ENCODE peak calls at places on chromosome 21, in nine cellular contexts. One of them, this sample, is unnamed.

GRCh38 chr21:31908106-31909031 is 35.5 kb downstream of the HUNK start:
- DNase-seq in ovary: peak
- DNase-seq in A549: no peak
- DNase-seq in sigmoid colon: no peak
- DNase-seq in esophagus muscularis mucosa: no peak
- DNase-seq in upper lobe of left lung: peak
- DNase-seq in SK-N-SH: no peak
- DNase-seq in HepG2: peak
- DNase-seq in transverse colon: peak
- DNase-seq in this sample: no peak

GRCh38 chr21:34878501-34878900 is 170.6 kb downstream of the RUNX1 start:
- DNase-seq in ovary: no peak
- DNase-seq in upper lobe of left lung: peak
- DNase-seq in SK-N-SH: no peak
- DNase-seq in transverse colon: peak
- DNase-seq in sigmoid colon: no peak
- DNase-seq in A549: peak
- DNase-seq in HepG2: peak
- DNase-seq in esophagus muscularis mucosa: no peak
- DNase-seq in this sample: no peak

GRCh38 chr21:14752006-14752909 is 206.1 kb upstream of the SAMSN1 start:
- DNase-seq in transverse colon: no peak
- DNase-seq in HepG2: no peak
- DNase-seq in esophagus muscularis mucosa: no peak
- DNase-seq in SK-N-SH: no peak
- DNase-seq in sigmoid colon: no peak
- DNase-seq in A549: no peak
- DNase-seq in ovary: no peak
- DNase-seq in upper lobe of left lung: no peak
- DNase-seq in this sample: no peak

GRCh38 chr21:25912402-25912746 is 177.6 kb downstream of the GABPA start:
- DNase-seq in A549: no peak
- DNase-seq in ovary: no peak
- DNase-seq in transverse colon: no peak
- DNase-seq in upper lobe of left lung: no peak
- DNase-seq in esophagus muscularis mucosa: no peak
- DNase-seq in sigmoid colon: no peak
- DNase-seq in SK-N-SH: no peak
- DNase-seq in HepG2: no peak
- DNase-seq in this sample: no peak

GRCh38 chr21:46172863-46173528 is 11.3 kb downstream of the SPATC1L start:
- DNase-seq in A549: no peak
- DNase-seq in sigmoid colon: peak
- DNase-seq in ovary: no peak
- DNase-seq in upper lobe of left lung: no peak
- DNase-seq in transverse colon: no peak
- DNase-seq in SK-N-SH: no peak
- DNase-seq in esophagus muscularis mucosa: no peak
- DNase-seq in HepG2: no peak
- DNase-seq in this sample: peak

GRCh38 chr21:24470852-24471251 is 1136.4 kb downstream of the MRPL39 start:
- DNase-seq in esophagus muscularis mucosa: no peak
- DNase-seq in HepG2: no peak
- DNase-seq in A549: no peak
- DNase-seq in sigmoid colon: no peak
- DNase-seq in upper lobe of left lung: no peak
- DNase-seq in SK-N-SH: no peak
- DNase-seq in transverse colon: no peak
- DNase-seq in ovary: no peak
- DNase-seq in this sample: no peak

GRCh38 chr21:15775291-15775690 is 45.5 kb downstream of the USP25 start:
- DNase-seq in esophagus muscularis mucosa: no peak
- DNase-seq in upper lobe of left lung: peak
- DNase-seq in sigmoid colon: no peak
- DNase-seq in transverse colon: no peak
- DNase-seq in SK-N-SH: no peak
- DNase-seq in HepG2: no peak
- DNase-seq in ovary: no peak
- DNase-seq in A549: no peak
- DNase-seq in this sample: no peak

GRCh38 chr21:14673649-14674048 is 127.5 kb upstream of the SAMSN1 start:
- DNase-seq in ovary: no peak
- DNase-seq in upper lobe of left lung: no peak
- DNase-seq in SK-N-SH: no peak
- DNase-seq in transverse colon: no peak
- DNase-seq in sigmoid colon: no peak
- DNase-seq in A549: no peak
- DNase-seq in esophagus muscularis mucosa: no peak
- DNase-seq in HepG2: no peak
- DNase-seq in this sample: no peak

GRCh38 chr21:28337319-28337718 is 655.4 kb downstream of the LTN1 start:
- DNase-seq in SK-N-SH: peak
- DNase-seq in A549: peak
- DNase-seq in sigmoid colon: no peak
- DNase-seq in upper lobe of left lung: no peak
- DNase-seq in HepG2: peak
- DNase-seq in transverse colon: no peak
- DNase-seq in esophagus muscularis mucosa: no peak
- DNase-seq in ovary: no peak
- DNase-seq in this sample: no peak

GRCh38 chr21:15928686-15929085 is 198.9 kb downstream of the USP25 start:
- DNase-seq in sigmoid colon: no peak
- DNase-seq in transverse colon: no peak
- DNase-seq in esophagus muscularis mucosa: no peak
- DNase-seq in HepG2: no peak
- DNase-seq in ovary: no peak
- DNase-seq in upper lobe of left lung: no peak
- DNase-seq in A549: no peak
- DNase-seq in SK-N-SH: no peak
- DNase-seq in this sample: no peak

GRCh38 chr21:34996304-34997081 is 52.6 kb downstream of the RUNX1 start:
- DNase-seq in upper lobe of left lung: peak
- DNase-seq in HepG2: no peak
- DNase-seq in ovary: no peak
- DNase-seq in sigmoid colon: peak
- DNase-seq in SK-N-SH: no peak
- DNase-seq in transverse colon: no peak
- DNase-seq in A549: no peak
- DNase-seq in esophagus muscularis mucosa: no peak
- DNase-seq in this sample: no peak

DNA sequence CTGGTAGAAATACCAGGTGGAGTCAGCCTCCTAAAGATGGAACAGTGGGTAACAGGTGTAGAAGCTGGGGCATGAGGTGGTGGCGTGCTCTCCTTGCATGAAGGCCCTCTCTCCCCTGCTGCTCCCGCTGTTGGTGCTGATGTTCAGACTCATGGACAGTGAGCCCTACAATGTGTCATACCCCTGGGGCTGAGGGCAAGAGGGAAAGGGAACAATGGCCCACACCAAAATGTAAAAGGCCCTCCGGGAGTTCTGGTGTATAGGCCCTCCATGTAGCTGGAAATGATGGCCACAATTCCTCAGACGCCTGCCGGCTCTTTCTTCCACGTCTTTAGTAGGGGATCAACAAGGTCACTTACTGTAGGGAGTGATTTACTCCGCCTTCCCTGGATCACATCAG is 194.9 kb downstream of the DYRK1A start:
- DNase-seq in ovary: no peak
- DNase-seq in SK-N-SH: no peak
- DNase-seq in upper lobe of left lung: no peak
- DNase-seq in HepG2: no peak
- DNase-seq in sigmoid colon: no peak
- DNase-seq in transverse colon: no peak
- DNase-seq in esophagus muscularis mucosa: peak
- DNase-seq in A549: no peak
- DNase-seq in this sample: no peak
- TF ChIP-seq EP300 in ovary: no peak
- TF ChIP-seq EP300 in SK-N-SH: no peak
- TF ChIP-seq EP300 in upper lobe of left lung: no peak
- TF ChIP-seq EP300 in HepG2: no peak
- TF ChIP-seq EP300 in sigmoid colon: no peak
- TF ChIP-seq EP300 in transverse colon: no peak
- TF ChIP-seq EP300 in esophagus muscularis mucosa: no peak
- TF ChIP-seq EP300 in A549: no peak
- TF ChIP-seq EP300 in this sample: no peak

DNA sequence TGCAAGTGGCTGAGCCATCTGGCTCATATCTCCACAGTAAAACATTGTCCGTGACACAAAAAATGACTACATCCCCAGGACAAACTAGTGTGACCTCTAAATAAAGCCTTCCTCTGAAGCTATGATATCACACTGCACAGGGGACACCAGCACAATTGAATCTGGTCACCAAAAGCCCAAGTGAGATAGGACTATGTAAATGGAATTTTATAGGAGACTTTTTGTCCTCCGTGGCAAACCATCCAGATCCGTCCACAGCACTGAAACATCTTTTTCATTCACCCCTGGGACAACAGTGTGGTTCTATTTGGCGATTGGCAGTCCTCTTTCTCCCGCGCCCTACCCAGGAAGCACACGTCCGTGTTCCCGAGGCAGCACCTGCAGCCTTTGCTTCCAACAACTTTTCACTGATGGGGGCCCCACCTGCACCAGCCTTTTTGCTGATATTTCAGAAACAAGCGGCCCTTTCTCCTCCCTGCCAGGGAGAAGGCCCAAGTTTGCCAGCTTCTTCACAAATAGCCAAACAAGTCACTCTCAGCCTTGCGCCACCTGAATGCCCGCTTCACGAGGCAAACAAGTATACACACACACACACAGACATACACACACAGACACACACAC is 47.4 kb downstream of the OLIG1 start:
- DNase-seq in esophagus muscularis mucosa: no peak
- DNase-seq in transverse colon: no peak
- DNase-seq in HepG2: no peak
- DNase-seq in ovary: no peak
- DNase-seq in sigmoid colon: peak
- DNase-seq in SK-N-SH: no peak
- DNase-seq in A549: no peak
- DNase-seq in upper lobe of left lung: no peak
- DNase-seq in this sample: no peak
- TF ChIP-seq EP300 in esophagus muscularis mucosa: no peak
- TF ChIP-seq EP300 in transverse colon: no peak
- TF ChIP-seq EP300 in HepG2: no peak
- TF ChIP-seq EP300 in ovary: no peak
- TF ChIP-seq EP300 in sigmoid colon: no peak
- TF ChIP-seq EP300 in SK-N-SH: no peak
- TF ChIP-seq EP300 in A549: no peak
- TF ChIP-seq EP300 in upper lobe of left lung: no peak
- TF ChIP-seq EP300 in this sample: no peak

GRCh38 chr21:43850728-43851295 is 14.2 kb upstream of the AGPAT3 start:
- DNase-seq in SK-N-SH: no peak
- DNase-seq in upper lobe of left lung: no peak
- DNase-seq in transverse colon: no peak
- DNase-seq in sigmoid colon: no peak
- DNase-seq in A549: no peak
- DNase-seq in HepG2: no peak
- DNase-seq in ovary: no peak
- DNase-seq in esophagus muscularis mucosa: no peak
- DNase-seq in this sample: no peak
- TF ChIP-seq EP300 in SK-N-SH: no peak
- TF ChIP-seq EP300 in upper lobe of left lung: no peak
- TF ChIP-seq EP300 in transverse colon: no peak
- TF ChIP-seq EP300 in sigmoid colon: no peak
- TF ChIP-seq EP300 in A549: no peak
- TF ChIP-seq EP300 in HepG2: no peak
- TF ChIP-seq EP300 in ovary: no peak
- TF ChIP-seq EP300 in esophagus muscularis mucosa: no peak
- TF ChIP-seq EP300 in this sample: no peak

DNA sequence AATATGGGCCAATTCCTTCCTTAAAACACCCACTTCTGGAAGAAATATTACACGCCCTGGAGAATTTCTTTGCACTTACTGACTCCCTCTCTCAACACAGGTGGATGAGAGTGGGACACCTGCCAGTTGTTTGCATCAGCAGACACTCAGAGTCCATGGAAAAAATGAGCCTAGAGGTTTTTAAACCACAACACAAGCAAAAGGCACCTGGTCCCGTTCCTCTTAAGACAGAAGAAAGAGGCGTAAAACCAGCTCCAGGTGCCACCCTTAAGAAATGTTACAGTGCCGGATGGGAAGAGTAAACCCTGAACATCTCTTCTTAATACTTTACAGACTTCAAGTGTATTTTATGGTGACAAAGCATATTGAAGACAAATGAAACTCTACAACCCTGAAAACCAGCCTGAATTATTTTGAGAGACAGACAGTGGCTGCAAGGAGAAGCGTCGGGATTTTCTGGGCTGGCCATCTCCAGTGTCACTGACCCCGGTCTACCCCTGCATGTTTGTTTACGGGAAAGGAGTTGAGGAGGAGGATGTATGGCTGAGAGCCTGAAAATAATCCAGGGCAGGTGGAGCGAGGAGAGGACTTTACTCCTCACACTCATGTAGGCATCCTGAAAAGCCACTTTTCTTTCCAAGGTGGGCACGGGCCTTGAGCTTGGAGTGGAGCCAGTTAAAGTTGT is 7.8 kb upstream of the RIPK4 start:
- DNase-seq in HepG2: no peak
- DNase-seq in SK-N-SH: no peak
- DNase-seq in A549: no peak
- DNase-seq in esophagus muscularis mucosa: no peak
- DNase-seq in ovary: no peak
- DNase-seq in sigmoid colon: no peak
- DNase-seq in transverse colon: no peak
- DNase-seq in upper lobe of left lung: peak
- DNase-seq in this sample: no peak
- TF ChIP-seq EP300 in HepG2: no peak
- TF ChIP-seq EP300 in SK-N-SH: no peak
- TF ChIP-seq EP300 in A549: no peak
- TF ChIP-seq EP300 in esophagus muscularis mucosa: no peak
- TF ChIP-seq EP300 in ovary: no peak
- TF ChIP-seq EP300 in sigmoid colon: no peak
- TF ChIP-seq EP300 in transverse colon: no peak
- TF ChIP-seq EP300 in upper lobe of left lung: no peak
- TF ChIP-seq EP300 in this sample: no peak

GRCh38 chr21:39021475-39021832 is 161.8 kb downstream of the PSMG1 start:
- DNase-seq in sigmoid colon: no peak
- DNase-seq in A549: no peak
- DNase-seq in ovary: no peak
- DNase-seq in transverse colon: no peak
- DNase-seq in upper lobe of left lung: no peak
- DNase-seq in HepG2: no peak
- DNase-seq in esophagus muscularis mucosa: no peak
- DNase-seq in SK-N-SH: no peak
- DNase-seq in this sample: no peak
- TF ChIP-seq EP300 in sigmoid colon: no peak
- TF ChIP-seq EP300 in A549: no peak
- TF ChIP-seq EP300 in ovary: no peak
- TF ChIP-seq EP300 in transverse colon: no peak
- TF ChIP-seq EP300 in upper lobe of left lung: no peak
- TF ChIP-seq EP300 in HepG2: no peak
- TF ChIP-seq EP300 in esophagus muscularis mucosa: no peak
- TF ChIP-seq EP300 in SK-N-SH: no peak
- TF ChIP-seq EP300 in this sample: no peak

This sample was measured in suprapubic skin.